ENCODE peak calls at places on chromosomes 16 and 17, in seven cellular contexts. D, X, F, Q, Z, L and A are unnamed samples.

GRCh38 chr17:50046179-50046578 is 9.7 kb upstream of the ITGA3 start:
- DNase-seq in L (no peak), Z (no peak), F (no peak), Q (no peak), X (no peak), D (no peak), A (no peak)

GRCh38 chr17:55348749-55349354 is 72.8 kb downstream of the MMD start:
- DNase-seq in Q (peak), F (peak), L (peak), D (peak), Z (peak), X (peak), A (peak)

GRCh38 chr16:62692685-62693084 is 656.4 kb upstream of the CDH8 start:
- DNase-seq in Q (no peak), X (no peak), D (no peak), Z (no peak), F (no peak), L (no peak), A (no peak)

GRCh38 chr16:55911616-55912015 is 36.4 kb upstream of the CES5A start:
- DNase-seq in D (no peak), Z (peak), F (no peak), X (no peak), Q (no peak), L (no peak), A (no peak)

GRCh38 chr16:67804853-67805542 is 1.4 kb downstream of the RANBP10 start:
- DNase-seq in Q (no peak), F (no peak), D (no peak), Z (no peak), L (no peak), X (no peak), A (no peak)

GRCh38 chr17:73401911-73402310 is 90.1 kb upstream of the CDC42EP4 start:
- DNase-seq in X (peak), D (peak), L (no peak), Q (peak), Z (peak), F (no peak), A (peak)

GRCh38 chr17:74592087-74592990 is at the start of gene CD300LD:
- DNase-seq in F (no peak), D (no peak), L (no peak), X (no peak), Z (no peak), Q (no peak), A (no peak)

GRCh38 chr17:19641687-19642372 is 6.7 kb upstream of the ALDH3A2 start:
- DNase-seq in X (no peak), Z (no peak), Q (no peak), D (no peak), F (no peak), L (no peak), A (no peak)

GRCh38 chr17:185445-186138 is 4.1 kb upstream of the DOC2B start:
- DNase-seq in D (no peak), F (peak), L (no peak), Q (no peak), Z (no peak), X (no peak), A (no peak)

GRCh38 chr17:21397341-21398050 is 21.3 kb downstream of the KCNJ12 start:
- DNase-seq in Q (no peak), F (no peak), Z (peak), L (peak), D (peak), X (no peak), A (peak)

GRCh38 chr16:67750466-67750865 is 31.4 kb upstream of the GFOD2 start:
- DNase-seq in D (no peak), Z (no peak), L (no peak), Q (no peak), F (no peak), X (no peak), A (no peak)

GRCh38 chr17:10631048-10631700 is 25.9 kb downstream of the MYH3 start:
- DNase-seq in F (peak), L (no peak), Z (no peak), Q (no peak), X (no peak), D (peak), A (peak)